ENCODE peak calls at places on chromosomes 4 and X, in ten cellular contexts. D is CD4-positive, alpha-beta T cell; Q is lower leg skin; O is GM06990; B is HL-60; N is GM20000; L is IMR-90; A is astrocyte; R is brain microvascular endothelial cell; U is ovary. X is an unnamed sample.

GRCh38 chr4:119080721-119081541 is 54.7 kb upstream of the MYOZ2 start:
- DNase-seq in D (no peak), Q (no peak), O (no peak), B (no peak), N (no peak), L (no peak), A (no peak), R (no peak), U (no peak), X (no peak)

GRCh38 chr4:6361076-6361784 is 91.6 kb downstream of the WFS1 start:
- DNase-seq in D (no peak), Q (no peak), O (no peak), B (no peak), N (no peak), L (no peak), A (no peak), R (no peak), U (no peak), X (no peak)

GRCh38 chr4:65416875-65417274 is 253.4 kb downstream of the EPHA5 start:
- DNase-seq in D (no peak), Q (no peak), O (no peak), B (no peak), N (no peak), L (no peak), A (peak; percentile 42), R (no peak), U (no peak), X (no peak)

GRCh38 chr4:186191266-186192067 is at the start of gene CYP4V2:
- DNase-seq in D (peak; percentile 78), Q (peak; percentile 60), O (peak; percentile 93), B (peak; percentile 79), N (peak; percentile 96), L (peak; percentile 72), A (peak; percentile 69), R (peak; percentile 43), U (peak; percentile 82), X (peak; percentile 38)

GRCh38 chrX:66110112-66110511 is 53.9 kb upstream of the HEPH start:
- DNase-seq in D (no peak), Q (no peak), O (no peak), B (peak; percentile 48), N (peak; percentile 3), L (peak; percentile 8), A (no peak), R (no peak), U (no peak), X (peak; percentile 0)

GRCh38 chr4:111043286-111043685 is 420.4 kb upstream of the PITX2 start:
- DNase-seq in D (no peak), Q (no peak), O (no peak), B (no peak), N (no peak), L (no peak), A (no peak), R (no peak), U (no peak), X (no peak)

GRCh38 chr4:25013756-25014737 is 16.7 kb downstream of the LGI2 start:
- DNase-seq in D (no peak), Q (no peak), O (no peak), B (no peak), N (no peak), L (no peak), A (no peak), R (no peak), U (peak; percentile 30), X (no peak)

GRCh38 chrX:118724352-118724751 is 3.1 kb upstream of the IL13RA1 start:
- DNase-seq in D (no peak), Q (no peak), O (no peak), B (no peak), N (no peak), L (no peak), A (no peak), R (no peak), U (no peak), X (no peak)

GRCh38 chrX:45850775-45851433 is 650.2 kb upstream of the DIPK2B start:
- DNase-seq in D (peak; percentile 4), Q (peak; percentile 15), O (no peak), B (peak; percentile 40), N (peak; percentile 13), L (peak; percentile 28), A (peak; percentile 25), R (peak; percentile 2), U (peak; percentile 28), X (no peak)

GRCh38 chrX:45851434-45851991 is 650.8 kb upstream of the DIPK2B start:
- DNase-seq in D (peak; percentile 8), Q (peak; percentile 24), O (no peak), B (peak; percentile 62), N (peak; percentile 14), L (no peak), A (no peak), R (no peak), U (peak; percentile 25), X (no peak)

GRCh38 chrX:45847966-45848365 is 647.3 kb upstream of the DIPK2B start:
- DNase-seq in D (no peak), Q (no peak), O (no peak), B (no peak), N (no peak), L (no peak), A (peak; percentile 44), R (no peak), U (no peak), X (no peak)

GRCh38 chrX:45850197-45850774 is 649.6 kb upstream of the DIPK2B start:
- DNase-seq in D (peak; percentile 7), Q (no peak), O (no peak), B (peak; percentile 10), N (peak; percentile 2), L (no peak), A (peak; percentile 18), R (no peak), U (no peak), X (no peak)

GRCh38 chrX:45849261-45849660 is 648.6 kb upstream of the DIPK2B start:
- DNase-seq in D (peak; percentile 6), Q (no peak), O (no peak), B (peak; percentile 42), N (peak; percentile 8), L (peak; percentile 86), A (peak; percentile 89), R (peak; percentile 56), U (no peak), X (peak; percentile 70)
- TF ChIP-seq CTCF in D (peak; percentile 53), Q (no peak), O (peak; percentile 33), B (peak; percentile 3), N (no peak), L (peak; percentile 46), A (peak; percentile 52), R (peak; percentile 51), U (no peak), X (peak; percentile 48)

GRCh38 chrX:132716006-132716405 is 227.2 kb upstream of the MBNL3 start:
- DNase-seq in D (no peak), Q (no peak), O (no peak), B (no peak), N (no peak), L (no peak), A (no peak), R (no peak), U (no peak), X (no peak)
- TF ChIP-seq CTCF in D (no peak), Q (no peak), O (peak; percentile 37), B (no peak), N (no peak), L (no peak), A (peak; percentile 27), R (peak; percentile 34), U (no peak), X (peak; percentile 28)

GRCh38 chrX:9560219-9560618 is 95.4 kb downstream of the TBL1X start:
- DNase-seq in D (no peak), Q (no peak), O (no peak), B (no peak), N (no peak), L (no peak), A (no peak), R (no peak), U (no peak), X (no peak)

GRCh38 chrX:9561199-9561598 is 96.3 kb downstream of the TBL1X start:
- DNase-seq in D (no peak), Q (no peak), O (no peak), B (no peak), N (no peak), L (no peak), A (no peak), R (no peak), U (no peak), X (no peak)

GRCh38 chrX:9569875-9570274 is 105.0 kb downstream of the TBL1X start:
- DNase-seq in D (no peak), Q (no peak), O (no peak), B (no peak), N (no peak), L (no peak), A (peak; percentile 88), R (no peak), U (no peak), X (no peak)

GRCh38 chrX:9562851-9563250 is 98.0 kb downstream of the TBL1X start:
- DNase-seq in D (no peak), Q (no peak), O (no peak), B (no peak), N (no peak), L (peak; percentile 89), A (peak; percentile 90), R (peak; percentile 88), U (no peak), X (peak; percentile 72)

DNA sequence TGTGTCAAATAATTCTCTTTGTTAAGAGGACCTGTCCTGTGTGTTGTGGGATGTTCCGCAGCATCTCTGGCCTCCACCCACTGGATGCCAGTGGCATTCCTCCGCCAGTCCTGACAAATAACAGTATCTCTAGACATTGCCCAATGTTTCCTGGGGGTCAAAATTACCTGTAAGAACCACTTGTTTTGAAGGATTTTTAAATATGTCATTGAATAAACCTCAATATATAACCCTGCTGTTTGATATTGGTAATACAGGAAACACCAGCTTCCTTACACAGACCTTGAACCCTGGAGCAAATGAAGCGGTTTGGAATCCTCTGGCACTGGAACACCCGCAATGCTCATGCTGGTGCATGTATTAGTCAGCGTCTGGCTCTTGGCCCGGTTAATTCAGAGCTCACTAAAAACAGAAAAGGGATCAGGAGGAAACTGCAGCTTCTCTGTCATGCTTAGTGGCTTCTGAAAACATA is 101.3 kb downstream of the TBL1X start:
- DNase-seq in D (no peak), Q (peak; percentile 51), O (no peak), B (no peak), N (no peak), L (peak; percentile 91), A (peak; percentile 88), R (peak; percentile 85), U (peak; percentile 70), X (peak; percentile 34)
- TF ChIP-seq CTCF in D (no peak), Q (no peak), O (no peak), B (no peak), N (no peak), L (peak; percentile 8), A (no peak), R (no peak), U (no peak), X (peak; percentile 3)

GRCh38 chrX:105646592-105647372 is 175.6 kb upstream of the NRK start:
- DNase-seq in D (no peak), Q (no peak), O (no peak), B (no peak), N (no peak), L (no peak), A (no peak), R (no peak), U (no peak), X (no peak)

GRCh38 chrX:105650577-105650976 is 171.8 kb upstream of the NRK start:
- DNase-seq in D (no peak), Q (no peak), O (no peak), B (no peak), N (no peak), L (no peak), A (no peak), R (no peak), U (no peak), X (no peak)

GRCh38 chrX:105647749-105648148 is 174.6 kb upstream of the NRK start:
- DNase-seq in D (no peak), Q (no peak), O (no peak), B (no peak), N (no peak), L (no peak), A (no peak), R (no peak), U (no peak), X (no peak)

GRCh38 chrX:105651052-105651451 is 171.3 kb upstream of the NRK start:
- DNase-seq in D (no peak), Q (no peak), O (no peak), B (no peak), N (no peak), L (no peak), A (no peak), R (no peak), U (no peak), X (no peak)

DNA sequence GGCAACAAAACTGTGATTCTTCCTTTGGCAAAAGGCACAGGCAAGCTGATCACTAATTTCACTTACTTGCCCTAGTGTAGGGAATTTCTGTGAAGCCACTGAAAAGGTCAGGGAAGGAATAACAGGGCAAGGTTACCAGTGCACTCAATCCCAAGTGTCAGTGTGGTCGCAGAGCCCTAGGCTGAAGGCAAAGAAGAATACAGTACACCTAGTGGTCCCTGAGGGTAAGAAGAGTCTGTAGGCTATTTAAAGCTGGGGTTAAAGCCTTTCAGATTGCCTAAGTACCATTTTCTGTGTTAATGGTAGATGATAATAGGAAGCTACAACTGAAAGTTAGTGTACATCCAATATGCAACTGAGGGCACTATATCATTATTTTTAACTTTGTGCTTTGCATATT is 173.6 kb upstream of the NRK start:
- DNase-seq in D (no peak), Q (no peak), O (no peak), B (no peak), N (no peak), L (no peak), A (no peak), R (no peak), U (no peak), X (no peak)
- TF ChIP-seq CTCF in D (no peak), Q (no peak), O (no peak), B (no peak), N (no peak), L (no peak), A (no peak), R (no peak), U (no peak), X (no peak)